ENCODE peak calls at places on chromosomes 12 and 14, in five cellular contexts. B is upper lobe of left lung, M is stomach, K is HepG2, Q is transverse colon. G is an unnamed sample.

GRCh38 chr14:91173867-91174266 is 60.0 kb downstream of the DGLUCY start:
- DNase-seq in K (no peak), B (no peak), M (no peak), Q (no peak), G (no peak)

GRCh38 chr14:64675246-64675645 is 29.0 kb upstream of the PLEKHG3 start:
- DNase-seq in M (no peak), B (no peak), Q (peak), K (no peak), G (no peak)

GRCh38 chr14:104049576-104050240 is 35.8 kb upstream of the ASPG start:
- DNase-seq in K (no peak), Q (no peak), B (no peak), M (no peak), G (peak)

GRCh38 chr14:45426685-45427282 is 173.8 kb upstream of the MIS18BP1 start:
- DNase-seq in Q (no peak), K (peak), B (no peak), M (no peak), G (no peak)

GRCh38 chr12:11204173-11204572 is 17.4 kb upstream of the TAS2R42 start:
- DNase-seq in B (no peak), M (no peak), Q (no peak), K (no peak), G (no peak)

GRCh38 chr14:39426605-39427004 is 5.6 kb downstream of the FBXO33 start:
- DNase-seq in Q (no peak), K (peak), M (no peak), B (no peak), G (no peak)

GRCh38 chr12:28223853-28224252 is 33.6 kb downstream of the CCDC91 start:
- DNase-seq in M (no peak), B (no peak), K (no peak), Q (no peak), G (no peak)

GRCh38 chr14:72519543-72519942 is 374.4 kb downstream of the DPF3 start:
- DNase-seq in K (no peak), B (no peak), M (no peak), Q (no peak), G (no peak)

GRCh38 chr12:103801709-103802585 is 39.1 kb downstream of the NT5DC3 start:
- DNase-seq in M (no peak), K (peak), B (no peak), Q (no peak), G (no peak)

GRCh38 chr12:122406701-122407154 is 15.7 kb downstream of the CLIP1 start:
- DNase-seq in M (no peak), K (peak), B (no peak), Q (no peak), G (no peak)

GRCh38 chr14:63257299-63257698 is 53.1 kb downstream of the RHOJ start:
- DNase-seq in Q (no peak), M (no peak), K (no peak), B (no peak), G (no peak)

GRCh38 chr12:116876151-116876869 is 4.9 kb downstream of the HRK start:
- DNase-seq in K (no peak), M (no peak), Q (no peak), B (no peak), G (no peak)

GRCh38 chr12:105273601-105274000 is 37.6 kb upstream of the APPL2 start:
- DNase-seq in Q (no peak), K (no peak), B (no peak), M (no peak), G (no peak)

GRCh38 chr14:101665478-101666078 is 95.9 kb upstream of the PPP2R5C start:
- DNase-seq in B (no peak), K (peak), Q (peak), M (no peak), G (no peak)

GRCh38 chr12:106197906-106198623 is 49.8 kb downstream of the CKAP4 start:
- DNase-seq in Q (no peak), B (no peak), M (no peak), K (no peak), G (peak)

GRCh38 chr12:58918475-58918874 is 1.8 kb downstream of the LRIG3 start:
- DNase-seq in K (no peak), B (no peak), Q (no peak), M (no peak), G (no peak)

GRCh38 chr12:114213055-114213561 is 192.8 kb downstream of the TBX5 start:
- DNase-seq in K (no peak), B (no peak), M (no peak), Q (no peak), G (no peak)

GRCh38 chr12:71024827-71025226 is 104.3 kb upstream of the PTPRR start:
- DNase-seq in M (no peak), Q (no peak), K (no peak), B (no peak), G (no peak)

GRCh38 chr12:97713217-97713616 is 250.6 kb downstream of the RMST start:
- DNase-seq in M (no peak), Q (no peak), K (no peak), B (no peak), G (no peak)

GRCh38 chr14:72742682-72743195 is 151.2 kb downstream of the DPF3 start:
- DNase-seq in K (no peak), Q (no peak), M (peak), B (no peak), G (peak)

GRCh38 chr14:23361320-23361719 is 3.7 kb downstream of the EFS start:
- DNase-seq in B (no peak), Q (no peak), M (no peak), K (no peak), G (no peak)

GRCh38 chr12:12072064-12072760 is 1.5 kb downstream of the BCL2L14 start:
- DNase-seq in Q (peak), B (peak), K (peak), M (peak), G (no peak)

GRCh38 chr12:132275110-132275531 is 54.3 kb downstream of the GALNT9 start:
- DNase-seq in M (peak), Q (peak), B (peak), K (peak), G (no peak)

GRCh38 chr12:27821259-27821973 is 41.4 kb upstream of the MANSC4 start:
- DNase-seq in K (peak), Q (peak), B (no peak), M (peak), G (no peak)

GRCh38 chr14:96911499-96912130 is 114.4 kb downstream of the VRK1 start:
- DNase-seq in B (no peak), M (no peak), Q (no peak), K (no peak), G (no peak)

GRCh38 chr12:32546272-32546671 is 132.8 kb upstream of the DNM1L start:
- DNase-seq in K (peak), M (no peak), Q (no peak), B (no peak), G (no peak)

GRCh38 chr12:28568083-28568482 is 377.8 kb downstream of the CCDC91 start:
- DNase-seq in Q (peak), B (no peak), M (peak), K (no peak), G (no peak)

GRCh38 chr12:8493084-8493483 is 20.2 kb upstream of the CLEC4D start:
- DNase-seq in M (no peak), Q (no peak), K (no peak), B (peak), G (no peak)

GRCh38 chr12:42588981-42589464 is 523 bp downstream of the PRICKLE1 start:
- DNase-seq in B (peak), Q (peak), K (no peak), M (no peak), G (peak)

GRCh38 chr14:92511472-92512247 is 1.9 kb upstream of the RIN3 start:
- DNase-seq in Q (peak), M (no peak), B (no peak), K (no peak), G (no peak)

GRCh38 chr12:96255077-96255476 is 60.9 kb downstream of the ELK3 start:
- DNase-seq in K (no peak), Q (peak), B (peak), M (no peak), G (peak)

GRCh38 chr12:124385219-124385969 is 90.5 kb downstream of the RFLNA start:
- DNase-seq in B (no peak), M (no peak), K (no peak), Q (no peak), G (no peak)

GRCh38 chr12:124152733-124153132 is 142.2 kb upstream of the RFLNA start:
- DNase-seq in K (no peak), M (no peak), B (no peak), Q (no peak), G (no peak)

GRCh38 chr14:49512147-49512551 is 74.0 kb downstream of the RPS29 start:
- DNase-seq in Q (no peak), M (no peak), B (no peak), K (no peak), G (no peak)

GRCh38 chr14:59321184-59321952 is 132.9 kb downstream of the DAAM1 start:
- DNase-seq in M (no peak), Q (no peak), B (no peak), K (no peak), G (no peak)

GRCh38 chr12:50825372-50825838 is 17.3 kb upstream of the TMPRSS12 start:
- DNase-seq in K (peak), M (no peak), B (no peak), Q (no peak), G (no peak)

GRCh38 chr12:116735951-116736599 is 1.8 kb downstream of the SPRING1 start:
- DNase-seq in K (peak), B (peak), Q (peak), M (peak), G (no peak)

GRCh38 chr14:43778956-43779639 is 728.0 kb downstream of the FSCB start:
- DNase-seq in B (no peak), Q (no peak), K (peak), M (no peak), G (no peak)

GRCh38 chr14:105487449-105487985 is 831 bp downstream of the CRIP1 start:
- DNase-seq in Q (peak), M (peak), K (no peak), B (peak), G (no peak)

DNA sequence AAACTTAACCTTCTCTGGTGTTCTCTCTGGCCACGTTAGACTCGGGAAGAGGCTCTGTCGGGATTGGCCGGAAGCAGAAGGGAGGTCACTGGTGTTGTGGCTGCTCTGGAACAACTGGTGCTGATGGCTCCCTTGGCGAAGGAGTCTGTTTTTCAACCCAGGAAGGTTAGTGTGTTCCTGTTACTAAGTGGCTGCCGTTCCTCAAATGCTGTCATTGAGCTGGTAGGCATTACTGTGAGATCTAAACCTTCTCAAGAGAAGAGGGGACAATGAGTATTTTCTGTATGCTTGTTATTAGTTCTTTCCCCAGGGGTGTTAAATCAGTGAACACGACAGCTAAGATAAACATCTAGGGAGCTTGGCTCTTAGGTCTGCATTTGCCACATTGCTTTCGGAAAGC is 18.3 kb downstream of the POP5 start:
- DNase-seq in M (no peak), B (no peak), K (no peak), Q (no peak), G (no peak)
- TF ChIP-seq POLR2AphosphoS5 in M (no peak), B (no peak), K (no peak), Q (peak), G (peak)

GRCh38 chr12:2750185-2750584 is 44.6 kb upstream of the FKBP4 start:
- DNase-seq in B (no peak), Q (no peak), M (no peak), K (no peak), G (peak)
- TF ChIP-seq EP300 in B (no peak), Q (no peak), M (no peak), K (no peak), G (no peak)

GRCh38 chr12:64178122-64178521 is 44.0 kb downstream of the KICS2 start:
- DNase-seq in M (no peak), B (no peak), Q (no peak), K (no peak), G (no peak)
- TF ChIP-seq POLR2AphosphoS5 in M (no peak), B (no peak), Q (no peak), K (no peak), G (no peak)

DNA sequence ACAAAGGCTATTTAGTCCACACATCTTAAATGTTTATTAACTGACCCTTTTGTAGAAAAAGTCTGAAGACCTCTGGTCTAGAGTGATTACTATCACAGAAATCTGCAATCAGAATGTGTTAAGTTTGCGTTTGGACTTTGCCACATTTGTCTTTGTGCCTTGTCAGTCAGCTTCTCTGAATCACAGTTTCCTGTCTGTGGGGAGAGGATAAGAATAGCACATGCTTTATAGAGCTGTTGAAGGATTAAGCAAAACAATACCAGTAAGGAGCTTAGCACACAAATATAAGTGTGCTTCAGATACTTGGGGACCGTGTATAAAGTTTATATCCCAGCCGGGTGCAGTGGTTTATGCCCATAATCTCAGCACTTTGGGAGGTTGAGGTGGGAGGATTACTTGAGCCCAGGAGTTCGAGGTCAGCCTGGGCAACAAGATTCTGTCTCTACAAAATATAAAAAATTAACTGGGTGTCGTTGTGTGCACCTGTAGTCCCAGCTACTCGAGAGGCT is 63.0 kb upstream of the BTG1 start:
- DNase-seq in K (no peak), Q (no peak), M (no peak), B (no peak), G (no peak)
- TF ChIP-seq EP300 in K (no peak), Q (no peak), M (no peak), B (no peak), G (no peak)

DNA sequence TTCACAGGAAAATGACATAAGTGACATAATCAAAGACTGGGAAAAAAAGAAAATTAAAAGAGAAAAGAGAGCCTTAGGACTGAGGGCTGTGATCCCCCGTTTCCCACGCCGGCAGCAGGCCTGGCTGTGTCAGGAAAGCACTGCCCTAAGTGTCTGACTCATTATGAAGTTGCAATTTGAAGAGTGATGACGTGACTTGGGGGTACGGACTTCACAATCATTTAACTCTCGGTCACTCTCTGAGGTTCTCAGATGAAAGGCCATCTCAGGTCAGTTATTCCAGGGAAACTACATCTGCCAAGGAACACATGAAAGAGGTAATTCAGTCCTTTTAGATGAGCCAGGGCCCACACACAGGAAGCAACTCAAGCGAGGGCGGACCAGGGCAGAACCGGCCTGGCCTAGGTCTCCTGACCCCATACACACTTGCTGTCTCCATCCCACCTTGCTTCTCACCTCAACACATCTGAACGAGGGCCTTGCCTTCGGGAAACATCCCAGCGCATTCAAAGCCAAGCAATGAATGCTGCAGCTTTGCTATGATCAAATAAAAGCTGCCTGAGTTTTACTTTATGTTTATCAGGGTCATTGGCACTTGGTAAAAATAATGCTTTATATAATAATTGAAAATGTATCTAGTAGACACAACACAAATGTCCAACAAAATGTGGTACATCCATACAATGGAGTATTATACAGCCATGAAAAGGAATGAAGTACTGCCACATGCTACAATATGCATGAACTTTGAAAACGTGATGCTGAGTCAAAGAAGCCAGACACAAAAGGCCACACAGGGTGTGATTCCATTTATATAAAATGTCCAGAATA is 2.7 kb downstream of the SSH1 start:
- DNase-seq in B (peak), Q (no peak), K (no peak), M (no peak), G (no peak)
- TF ChIP-seq POLR2AphosphoS5 in B (peak), Q (peak), K (no peak), M (peak), G (peak)

DNA sequence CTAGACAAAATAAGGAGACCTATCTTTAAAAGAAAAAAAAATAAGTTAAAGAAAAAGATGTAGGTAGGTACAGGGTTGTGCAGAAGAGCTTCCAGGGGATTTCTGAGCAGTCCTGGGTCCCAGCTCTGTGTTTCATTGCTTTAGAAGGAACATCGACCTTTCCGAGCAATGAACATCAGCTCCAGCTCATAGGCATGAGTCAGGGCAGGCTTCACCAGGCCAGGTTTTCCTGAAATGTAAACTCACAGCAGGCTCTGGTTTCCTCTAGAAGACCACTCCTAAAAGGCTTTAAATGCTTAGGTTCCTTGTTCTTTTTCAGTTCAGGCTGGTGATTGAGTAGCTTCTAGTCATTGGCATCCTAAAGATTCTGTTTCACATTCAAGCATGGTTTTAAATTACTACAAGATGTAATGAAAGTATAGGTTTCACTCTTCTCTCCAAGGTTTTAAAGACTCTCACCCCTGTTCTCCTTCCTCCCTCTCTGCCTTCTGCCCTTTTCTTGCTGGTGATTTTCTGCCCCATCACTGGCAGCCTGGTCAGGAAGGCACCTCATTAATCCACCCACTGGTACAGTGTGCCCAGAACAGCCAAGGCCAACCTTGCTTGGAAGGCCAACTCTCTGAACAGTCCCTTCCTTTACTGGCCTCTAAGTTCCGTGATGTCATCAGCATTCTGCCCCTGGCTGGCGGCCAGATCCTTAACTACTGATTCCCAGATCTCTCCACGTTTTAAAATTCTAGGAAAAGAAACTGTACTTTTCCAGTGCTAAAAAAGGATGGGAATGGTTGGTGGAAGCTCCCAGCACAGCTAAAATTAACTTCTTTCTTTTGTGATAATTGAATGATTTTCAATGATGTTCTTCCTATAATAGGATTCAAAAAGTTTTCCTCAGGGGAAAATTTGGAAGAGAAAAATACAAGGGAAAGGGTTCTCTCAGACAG is 109.4 kb upstream of the HIF1A start:
- DNase-seq in B (peak), K (no peak), Q (peak), M (peak), G (peak)
- TF ChIP-seq EP300 in B (peak), K (no peak), Q (no peak), M (peak), G (peak)

DNA sequence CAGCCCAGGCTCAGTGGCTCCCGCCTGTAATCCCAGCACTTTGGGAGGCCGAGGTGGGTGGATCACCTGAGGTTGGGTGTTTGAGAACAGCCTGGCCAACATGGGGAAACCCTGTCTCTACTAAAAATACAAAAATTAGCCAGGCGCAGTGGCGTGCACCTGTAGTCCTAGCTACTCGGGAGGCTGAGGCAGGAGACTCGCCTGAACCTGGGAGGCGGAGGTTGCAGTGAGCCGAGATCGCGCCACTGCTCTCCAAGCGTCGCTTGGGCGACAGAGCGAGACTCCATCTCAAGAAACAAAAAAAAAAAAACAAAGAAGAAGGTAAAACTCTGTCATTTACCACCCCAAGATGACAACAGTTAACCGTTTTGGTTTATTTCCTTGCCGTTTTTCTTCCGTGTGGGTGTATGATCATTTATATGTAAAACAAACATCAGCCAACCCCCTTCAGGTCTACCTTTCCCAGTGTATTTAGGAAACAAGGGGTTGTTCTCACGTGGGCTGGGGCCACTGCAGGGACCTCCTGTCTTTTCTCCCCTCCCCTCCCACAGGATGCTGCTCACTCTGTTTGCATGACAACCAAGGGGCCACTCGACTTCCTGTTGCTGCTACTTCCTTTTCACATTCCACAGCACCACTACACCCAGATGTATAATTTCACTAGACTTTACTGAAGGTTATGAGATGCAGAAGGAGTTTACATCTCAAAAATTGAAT is 13.6 kb downstream of the TTC9 start:
- DNase-seq in Q (peak), K (no peak), B (peak), M (peak), G (no peak)
- TF ChIP-seq POLR2AphosphoS5 in Q (no peak), K (no peak), B (no peak), M (no peak), G (no peak)

GRCh38 chr12:4030938-4031702 is 157.9 kb upstream of the PARP11 start:
- DNase-seq in K (peak), B (peak), M (peak), Q (peak), G (peak)
- TF ChIP-seq EP300 in K (no peak), B (no peak), M (no peak), Q (no peak), G (no peak)

GRCh38 chr12:57722716-57723629 is 15.6 kb downstream of the AGAP2 start:
- DNase-seq in M (no peak), K (no peak), Q (no peak), B (no peak), G (peak)

GRCh38 chr12:57723630-57723962 is 14.9 kb downstream of the AGAP2 start:
- DNase-seq in K (no peak), M (no peak), Q (no peak), B (no peak), G (peak)

GRCh38 chr12:57719777-57720605 is 18.6 kb downstream of the AGAP2 start:
- DNase-seq in K (no peak), M (no peak), B (no peak), Q (no peak), G (peak)

GRCh38 chr12:57718641-57719528 is 19.7 kb downstream of the AGAP2 start:
- DNase-seq in Q (no peak), K (no peak), M (no peak), B (no peak), G (peak)

GRCh38 chr12:57720606-57721595 is 17.6 kb downstream of the AGAP2 start:
- DNase-seq in Q (no peak), M (no peak), K (no peak), B (no peak), G (peak)
- TF ChIP-seq POLR2AphosphoS5 in Q (no peak), M (no peak), K (no peak), B (no peak), G (no peak)

G was measured in esophagus muscularis mucosa.